ENCODE peak calls at places on chromosomes 1 and 21, in four cellular contexts. One of them, this sample, is unnamed.

GRCh38 chr1:30722175-30722537 is 1.2 kb downstream of the MATN1 start:
- DNase-seq in K562: no peak
- DNase-seq in H1: no peak
- DNase-seq in GM12878: no peak
- DNase-seq in this sample: no peak

GRCh38 chr1:16248603-16249534 is 11.9 kb upstream of the CPLANE2 start:
- DNase-seq in H1: no peak
- DNase-seq in K562: peak
- DNase-seq in GM12878: peak
- DNase-seq in this sample: peak

GRCh38 chr1:41870076-41870562 is 48.6 kb downstream of the HIVEP3 start:
- DNase-seq in K562: peak
- DNase-seq in GM12878: no peak
- DNase-seq in H1: no peak
- DNase-seq in this sample: no peak

GRCh38 chr1:6447818-6448748 is 17.9 kb downstream of the TNFRSF25 start:
- DNase-seq in H1: peak
- DNase-seq in K562: peak
- DNase-seq in GM12878: no peak
- DNase-seq in this sample: no peak

GRCh38 chr21:34938079-34938764 is 110.9 kb downstream of the RUNX1 start:
- DNase-seq in K562: no peak
- DNase-seq in GM12878: no peak
- DNase-seq in H1: no peak
- DNase-seq in this sample: no peak

GRCh38 chr1:220189750-220190347 is 82.4 kb downstream of the RAB3GAP2 start:
- DNase-seq in H1: no peak
- DNase-seq in GM12878: no peak
- DNase-seq in K562: peak
- DNase-seq in this sample: peak

GRCh38 chr1:116777831-116778830 is 23.9 kb downstream of the CD2 start:
- DNase-seq in GM12878: no peak
- DNase-seq in K562: no peak
- DNase-seq in H1: no peak
- DNase-seq in this sample: no peak

GRCh38 chr1:172704003-172704402 is 45.1 kb downstream of the FASLG start:
- DNase-seq in H1: no peak
- DNase-seq in K562: no peak
- DNase-seq in GM12878: no peak
- DNase-seq in this sample: no peak

GRCh38 chr1:245592083-245592460 is 437.3 kb downstream of the KIF26B start:
- DNase-seq in H1: no peak
- DNase-seq in GM12878: no peak
- DNase-seq in K562: no peak
- DNase-seq in this sample: no peak

GRCh38 chr1:236689713-236690569 is 3.6 kb downstream of the ACTN2 start:
- DNase-seq in K562: no peak
- DNase-seq in H1: no peak
- DNase-seq in GM12878: no peak
- DNase-seq in this sample: no peak

GRCh38 chr1:9878421-9878820 is 31.6 kb downstream of the CTNNBIP1 start:
- DNase-seq in H1: no peak
- DNase-seq in GM12878: no peak
- DNase-seq in K562: no peak
- DNase-seq in this sample: no peak

GRCh38 chr1:45550401-45551305 is at the start of gene AKR1A1:
- DNase-seq in K562: peak
- DNase-seq in GM12878: peak
- DNase-seq in H1: peak
- DNase-seq in this sample: peak

GRCh38 chr1:93608188-93609109 is 73.2 kb downstream of the BCAR3 start:
- DNase-seq in GM12878: no peak
- DNase-seq in K562: no peak
- DNase-seq in H1: no peak
- DNase-seq in this sample: peak

GRCh38 chr1:90407737-90408136 is 309.4 kb downstream of the BARHL2 start:
- DNase-seq in GM12878: no peak
- DNase-seq in H1: no peak
- DNase-seq in K562: no peak
- DNase-seq in this sample: no peak

GRCh38 chr1:43383449-43383848 is 6.2 kb downstream of the MED8 start:
- DNase-seq in GM12878: no peak
- DNase-seq in H1: no peak
- DNase-seq in K562: no peak
- DNase-seq in this sample: no peak

GRCh38 chr1:99849413-99849743 is 783 bp upstream of the AGL start:
- DNase-seq in GM12878: peak
- DNase-seq in K562: peak
- DNase-seq in H1: no peak
- DNase-seq in this sample: peak

GRCh38 chr1:20212685-20213331 is 26.5 kb upstream of the PLA2G2C start:
- DNase-seq in H1: peak
- DNase-seq in K562: peak
- DNase-seq in GM12878: no peak
- DNase-seq in this sample: peak

GRCh38 chr1:6658359-6658758 is 33.7 kb downstream of the THAP3 start:
- DNase-seq in H1: no peak
- DNase-seq in GM12878: no peak
- DNase-seq in K562: no peak
- DNase-seq in this sample: no peak

GRCh38 chr1:227891223-227891954 is 56.3 kb downstream of the WNT9A start:
- DNase-seq in K562: no peak
- DNase-seq in H1: no peak
- DNase-seq in GM12878: no peak
- DNase-seq in this sample: peak

GRCh38 chr1:72283204-72284083 is 1.1 kb upstream of the NEGR1 start:
- DNase-seq in H1: no peak
- DNase-seq in GM12878: no peak
- DNase-seq in K562: no peak
- DNase-seq in this sample: peak

GRCh38 chr1:27562021-27562420 is 41.9 kb downstream of the AHDC1 start:
- DNase-seq in H1: no peak
- DNase-seq in GM12878: no peak
- DNase-seq in K562: peak
- DNase-seq in this sample: peak

DNA sequence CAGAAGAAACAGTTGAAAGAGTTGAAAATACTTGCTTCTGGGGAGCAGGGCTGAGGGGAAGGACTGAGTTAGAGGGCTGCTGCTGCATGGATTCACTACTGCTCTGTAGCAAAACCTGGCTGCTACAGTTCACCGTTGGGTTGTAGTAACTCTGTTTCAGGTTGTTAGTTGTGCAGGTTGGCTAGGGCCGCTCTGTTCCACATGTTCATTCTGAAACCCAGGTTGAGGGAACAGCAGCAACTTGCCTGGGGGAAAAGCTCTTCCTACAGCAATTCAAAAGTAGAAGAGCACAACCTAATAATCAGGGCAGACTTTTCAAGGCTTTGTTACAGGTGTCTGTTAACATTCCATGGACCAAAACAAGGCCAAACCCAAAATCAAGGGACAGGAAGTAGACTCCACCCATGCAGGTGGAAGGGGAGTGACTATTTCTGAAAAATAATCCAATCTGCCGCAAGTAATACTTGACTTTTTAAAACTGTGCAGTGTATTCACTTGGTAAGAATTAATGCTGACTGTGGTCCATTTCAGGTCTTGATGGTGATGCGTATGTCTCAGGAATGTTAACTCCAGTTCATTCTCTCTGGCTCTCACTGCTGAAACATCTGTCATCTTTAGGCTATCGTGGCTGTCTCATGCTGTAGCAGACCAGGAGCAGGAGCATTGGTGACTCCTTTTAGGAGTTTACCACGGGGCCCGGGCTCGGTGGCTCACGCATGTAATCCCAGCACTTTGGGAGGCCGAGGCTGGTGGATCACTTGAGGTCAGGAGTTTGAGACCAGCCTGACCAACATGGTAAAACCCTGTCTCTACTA is 5.1 kb upstream of the PARK7 start:
- DNase-seq in GM12878: no peak
- DNase-seq in H1: no peak
- DNase-seq in K562: no peak
- DNase-seq in this sample: no peak
- TF ChIP-seq RAD21 in GM12878: no peak
- TF ChIP-seq RAD21 in H1: no peak
- TF ChIP-seq RAD21 in K562: no peak
- TF ChIP-seq RAD21 in this sample: no peak

GRCh38 chr1:234170067-234170466 is 203.2 kb upstream of the COA6 start:
- DNase-seq in H1: no peak
- DNase-seq in GM12878: no peak
- DNase-seq in K562: no peak
- DNase-seq in this sample: no peak
- TF ChIP-seq NRF1 in H1: no peak
- TF ChIP-seq NRF1 in GM12878: no peak
- TF ChIP-seq NRF1 in K562: no peak
- TF ChIP-seq NRF1 in this sample: no peak

GRCh38 chr1:14973773-14974172 is 179.8 kb upstream of the TMEM51 start:
- DNase-seq in GM12878: no peak
- DNase-seq in K562: no peak
- DNase-seq in H1: no peak
- DNase-seq in this sample: no peak

GRCh38 chr1:14975119-14975518 is 178.4 kb upstream of the TMEM51 start:
- DNase-seq in K562: no peak
- DNase-seq in H1: no peak
- DNase-seq in GM12878: no peak
- DNase-seq in this sample: no peak

GRCh38 chr1:14974361-14974760 is 179.2 kb upstream of the TMEM51 start:
- DNase-seq in H1: no peak
- DNase-seq in GM12878: no peak
- DNase-seq in K562: no peak
- DNase-seq in this sample: no peak

GRCh38 chr1:14977338-14977931 is 176.1 kb upstream of the TMEM51 start:
- DNase-seq in K562: no peak
- DNase-seq in GM12878: no peak
- DNase-seq in H1: no peak
- DNase-seq in this sample: no peak

DNA sequence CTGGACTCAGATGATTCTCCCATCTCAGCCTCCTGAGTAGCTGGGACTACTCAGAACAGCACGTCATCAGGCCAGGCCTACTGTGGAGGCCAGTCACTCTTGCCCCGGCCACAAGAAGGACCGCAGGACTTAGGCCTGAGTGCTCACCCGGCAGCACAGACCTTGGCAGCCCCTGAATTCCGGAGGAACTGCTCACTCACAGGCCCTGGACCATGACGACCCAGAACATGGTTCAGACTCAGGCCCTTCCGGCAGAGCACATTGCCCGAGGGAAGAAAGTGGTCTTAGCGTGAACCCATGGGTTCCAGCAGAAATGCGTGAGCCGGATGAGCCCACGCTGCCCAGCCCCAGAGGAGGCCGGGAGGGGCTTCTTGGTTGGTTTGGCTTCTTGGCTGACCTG is 177.3 kb upstream of the TMEM51 start:
- DNase-seq in H1: no peak
- DNase-seq in K562: no peak
- DNase-seq in GM12878: no peak
- DNase-seq in this sample: no peak
- TF ChIP-seq RAD21 in H1: no peak
- TF ChIP-seq RAD21 in K562: no peak
- TF ChIP-seq RAD21 in GM12878: no peak
- TF ChIP-seq RAD21 in this sample: no peak

DNA sequence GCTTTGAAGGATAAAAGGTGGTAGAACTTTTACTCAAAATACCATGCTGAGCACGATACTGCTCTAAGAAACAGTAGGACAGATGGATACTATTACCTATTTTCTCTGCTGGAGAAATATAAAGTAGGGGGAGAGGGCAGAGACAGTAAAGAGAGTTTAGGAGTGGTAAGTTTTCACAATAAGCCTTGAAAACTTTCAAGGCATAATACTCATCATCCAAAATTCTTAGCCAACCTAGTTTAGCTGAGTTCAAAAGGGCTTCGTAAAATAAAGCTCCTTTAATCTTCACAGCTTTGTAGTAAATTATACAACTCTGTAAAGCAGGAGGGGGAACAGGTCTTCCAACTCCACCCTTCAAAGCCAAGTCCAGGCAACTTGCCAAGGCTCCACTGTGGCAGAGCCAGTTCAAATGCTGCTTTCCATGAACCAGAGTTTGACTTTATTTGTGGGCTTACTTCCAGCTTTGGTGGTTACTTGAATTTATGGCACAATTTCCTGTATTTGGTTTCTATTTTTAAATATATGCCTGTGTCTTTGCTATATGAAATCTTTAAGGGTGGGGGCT is 15.5 kb downstream of the TEX38 start:
- DNase-seq in H1: no peak
- DNase-seq in K562: no peak
- DNase-seq in GM12878: no peak
- DNase-seq in this sample: no peak
- TF ChIP-seq NRF1 in H1: no peak
- TF ChIP-seq NRF1 in K562: no peak
- TF ChIP-seq NRF1 in GM12878: no peak
- TF ChIP-seq NRF1 in this sample: no peak

GRCh38 chr1:47536646-47537118 is 98.8 kb downstream of the FOXD2 start:
- DNase-seq in H1: no peak
- DNase-seq in GM12878: no peak
- DNase-seq in K562: no peak
- DNase-seq in this sample: no peak
- TF ChIP-seq RAD21 in H1: no peak
- TF ChIP-seq RAD21 in GM12878: no peak
- TF ChIP-seq RAD21 in K562: no peak
- TF ChIP-seq RAD21 in this sample: no peak